ENCODE peak calls at places on chromosomes 4 and X, in seven cellular contexts. P is GM20000; Z is SJSA1; L is psoas muscle; G is myocyte; H is effector CD4-positive, alpha-beta T cell; E is stimulated activated CD4-positive, alpha-beta T cell treated with anti-CD3 and anti-CD28 coated beads, TNF-alpha, amount 100 ng/mL, for 4 hours. S is an unnamed sample.
A peak's percentile ranks its signal among the peaks of the same experiment; 100 is the strongest.

GRCh38 chrX:42386681-42387080 is 391.3 kb downstream of the PPP1R2C start:
- DNase-seq in P (no peak), Z (no peak), L (no peak), G (no peak), H (no peak), E (no peak), S (no peak)

GRCh38 chr4:149292422-149293055 is 523.1 kb downstream of the IQCM start:
- DNase-seq in P (no peak), Z (no peak), L (no peak), G (peak; percentile 75), H (no peak), E (no peak), S (no peak)

GRCh38 chr4:81039351-81040174 is 9.1 kb downstream of the BMP3 start:
- DNase-seq in P (no peak), Z (peak; percentile 7), L (no peak), G (no peak), H (no peak), E (no peak), S (no peak)

GRCh38 chr4:8386731-8387130 is 53.8 kb downstream of the ACOX3 start:
- DNase-seq in P (no peak), Z (no peak), L (peak; percentile 35), G (no peak), H (no peak), E (no peak), S (no peak)

GRCh38 chrX:154805696-154806091 is 409 bp upstream of the MPP1 start:
- DNase-seq in P (no peak), Z (no peak), L (no peak), G (no peak), H (no peak), E (no peak), S (no peak)

GRCh38 chr4:155353923-155354540 is 22.7 kb downstream of the MAP9 start:
- DNase-seq in P (peak; percentile 14), Z (peak; percentile 16), L (no peak), G (peak; percentile 43), H (no peak), E (no peak), S (no peak)

GRCh38 chr4:52510939-52511583 is 148.0 kb downstream of the USP46 start:
- DNase-seq in P (no peak), Z (no peak), L (no peak), G (no peak), H (no peak), E (no peak), S (no peak)

GRCh38 chr4:72779256-72779655 is 210.2 kb upstream of the ADAMTS3 start:
- DNase-seq in P (no peak), Z (peak; percentile 8), L (no peak), G (no peak), H (no peak), E (no peak), S (no peak)

GRCh38 chrX:114344756-114345155 is 239.1 kb upstream of the HTR2C start:
- DNase-seq in P (peak; percentile 11), Z (no peak), L (no peak), G (no peak), H (no peak), E (no peak), S (no peak)

GRCh38 chr4:40693946-40694345 is 55.8 kb upstream of the NSUN7 start:
- DNase-seq in P (no peak), Z (no peak), L (no peak), G (no peak), H (no peak), E (no peak), S (no peak)

GRCh38 chr4:84647307-84647884 is 64.5 kb downstream of the CDS1 start:
- DNase-seq in P (no peak), Z (no peak), L (no peak), G (no peak), H (no peak), E (no peak), S (no peak)

GRCh38 chr4:40702800-40703151 is 47.0 kb upstream of the NSUN7 start:
- DNase-seq in P (no peak), Z (no peak), L (no peak), G (no peak), H (no peak), E (no peak), S (no peak)

GRCh38 chr4:93384897-93385296 is 443.7 kb upstream of the ATOH1 start:
- DNase-seq in P (no peak), Z (peak; percentile 19), L (no peak), G (no peak), H (no peak), E (no peak), S (no peak)

GRCh38 chrX:69060631-69061408 is 104.4 kb downstream of the PJA1 start:
- DNase-seq in P (peak; percentile 20), Z (no peak), L (no peak), G (peak; percentile 13), H (no peak), E (no peak), S (no peak)

GRCh38 chrX:40101430-40101802 is 3.7 kb upstream of the BCOR start:
- DNase-seq in P (no peak), Z (no peak), L (no peak), G (no peak), H (no peak), E (no peak), S (no peak)

GRCh38 chr4:24476209-24476781 is 108.1 kb downstream of the DHX15 start:
- DNase-seq in P (peak; percentile 56), Z (no peak), L (no peak), G (peak; percentile 26), H (no peak), E (no peak), S (no peak)

GRCh38 chr4:53012738-53013137 is 150.6 kb downstream of the RASL11B start:
- DNase-seq in P (peak; percentile 25), Z (peak; percentile 31), L (no peak), G (no peak), H (no peak), E (no peak), S (no peak)

GRCh38 chr4:7784131-7784870 is 155.4 kb downstream of the AFAP1 start:
- DNase-seq in P (no peak), Z (no peak), L (no peak), G (no peak), H (no peak), E (no peak), S (no peak)

GRCh38 chr4:113289736-113290135 is 240.3 kb downstream of the ANK2 start:
- DNase-seq in P (no peak), Z (no peak), L (no peak), G (peak; percentile 13), H (no peak), E (no peak), S (no peak)